ENCODE peak calls at places on chromosomes 1 and 21, in six cellular contexts. One of them, this sample, is unnamed.

GRCh38 chr1:115337276-115337632 is 795 bp downstream of the NGF start:
- DNase-seq in hepatocyte: no peak
- DNase-seq in neuronal stem cell: peak; percentile 12
- DNase-seq in choroid plexus epithelial cell: no peak
- DNase-seq in kidney epithelial cell: no peak
- DNase-seq in PC-9: no peak
- DNase-seq in this sample: no peak

GRCh38 chr1:18060331-18060730 is 47.3 kb upstream of the IGSF21 start:
- DNase-seq in hepatocyte: no peak
- DNase-seq in neuronal stem cell: no peak
- DNase-seq in choroid plexus epithelial cell: no peak
- DNase-seq in kidney epithelial cell: no peak
- DNase-seq in PC-9: no peak
- DNase-seq in this sample: no peak

GRCh38 chr1:156523801-156524480 is 23.4 kb upstream of the MEF2D start:
- DNase-seq in hepatocyte: no peak
- DNase-seq in neuronal stem cell: no peak
- DNase-seq in choroid plexus epithelial cell: no peak
- DNase-seq in kidney epithelial cell: no peak
- DNase-seq in PC-9: no peak
- DNase-seq in this sample: no peak

GRCh38 chr1:4626560-4627319 is 27.7 kb upstream of the AJAP1 start:
- DNase-seq in hepatocyte: no peak
- DNase-seq in neuronal stem cell: no peak
- DNase-seq in choroid plexus epithelial cell: no peak
- DNase-seq in kidney epithelial cell: no peak
- DNase-seq in PC-9: no peak
- DNase-seq in this sample: peak; percentile 8

GRCh38 chr1:17790383-17791054 is 35.4 kb downstream of the ACTL8 start:
- DNase-seq in hepatocyte: peak; percentile 26
- DNase-seq in neuronal stem cell: no peak
- DNase-seq in choroid plexus epithelial cell: no peak
- DNase-seq in kidney epithelial cell: no peak
- DNase-seq in PC-9: no peak
- DNase-seq in this sample: no peak

GRCh38 chr1:66276229-66276628 is 257.7 kb upstream of the SGIP1 start:
- DNase-seq in hepatocyte: no peak
- DNase-seq in neuronal stem cell: no peak
- DNase-seq in choroid plexus epithelial cell: no peak
- DNase-seq in kidney epithelial cell: no peak
- DNase-seq in PC-9: no peak
- DNase-seq in this sample: no peak

GRCh38 chr1:168509204-168509603 is 34.6 kb downstream of the XCL2 start:
- DNase-seq in hepatocyte: no peak
- DNase-seq in neuronal stem cell: no peak
- DNase-seq in choroid plexus epithelial cell: no peak
- DNase-seq in kidney epithelial cell: no peak
- DNase-seq in PC-9: no peak
- DNase-seq in this sample: no peak

GRCh38 chr1:62716397-62716796 is 28.2 kb upstream of the DOCK7 start:
- DNase-seq in hepatocyte: no peak
- DNase-seq in neuronal stem cell: no peak
- DNase-seq in choroid plexus epithelial cell: no peak
- DNase-seq in kidney epithelial cell: no peak
- DNase-seq in PC-9: no peak
- DNase-seq in this sample: no peak

GRCh38 chr1:172002725-172003345 is 161.5 kb downstream of the DNM3 start:
- DNase-seq in hepatocyte: peak; percentile 70
- DNase-seq in neuronal stem cell: peak; percentile 17
- DNase-seq in choroid plexus epithelial cell: peak; percentile 84
- DNase-seq in kidney epithelial cell: no peak
- DNase-seq in PC-9: peak; percentile 38
- DNase-seq in this sample: no peak

GRCh38 chr1:215845224-215845902 is 278.3 kb downstream of the KCTD3 start:
- DNase-seq in hepatocyte: peak; percentile 10
- DNase-seq in neuronal stem cell: no peak
- DNase-seq in choroid plexus epithelial cell: peak; percentile 71
- DNase-seq in kidney epithelial cell: peak; percentile 58
- DNase-seq in PC-9: peak; percentile 43
- DNase-seq in this sample: no peak

GRCh38 chr1:179953974-179954493 is 576 bp upstream of the CEP350 start:
- DNase-seq in hepatocyte: peak; percentile 55
- DNase-seq in neuronal stem cell: no peak
- DNase-seq in choroid plexus epithelial cell: peak; percentile 63
- DNase-seq in kidney epithelial cell: no peak
- DNase-seq in PC-9: no peak
- DNase-seq in this sample: no peak

GRCh38 chr1:15803380-15803779 is 4.1 kb downstream of the UQCRHL start:
- DNase-seq in hepatocyte: peak; percentile 48
- DNase-seq in neuronal stem cell: no peak
- DNase-seq in choroid plexus epithelial cell: peak; percentile 63
- DNase-seq in kidney epithelial cell: no peak
- DNase-seq in PC-9: no peak
- DNase-seq in this sample: no peak

GRCh38 chr1:15802234-15802965 is 5.0 kb downstream of the UQCRHL start:
- DNase-seq in hepatocyte: no peak
- DNase-seq in neuronal stem cell: no peak
- DNase-seq in choroid plexus epithelial cell: peak; percentile 8
- DNase-seq in kidney epithelial cell: no peak
- DNase-seq in PC-9: no peak
- DNase-seq in this sample: no peak

GRCh38 chr1:15799004-15799867 is 8.2 kb downstream of the UQCRHL start:
- DNase-seq in hepatocyte: peak; percentile 87
- DNase-seq in neuronal stem cell: no peak
- DNase-seq in choroid plexus epithelial cell: peak; percentile 98
- DNase-seq in kidney epithelial cell: peak; percentile 95
- DNase-seq in PC-9: peak; percentile 95
- DNase-seq in this sample: no peak

GRCh38 chr1:15797614-15798390 is 9.6 kb downstream of the UQCRHL start:
- DNase-seq in hepatocyte: no peak
- DNase-seq in neuronal stem cell: no peak
- DNase-seq in choroid plexus epithelial cell: no peak
- DNase-seq in kidney epithelial cell: no peak
- DNase-seq in PC-9: no peak
- DNase-seq in this sample: no peak

DNA sequence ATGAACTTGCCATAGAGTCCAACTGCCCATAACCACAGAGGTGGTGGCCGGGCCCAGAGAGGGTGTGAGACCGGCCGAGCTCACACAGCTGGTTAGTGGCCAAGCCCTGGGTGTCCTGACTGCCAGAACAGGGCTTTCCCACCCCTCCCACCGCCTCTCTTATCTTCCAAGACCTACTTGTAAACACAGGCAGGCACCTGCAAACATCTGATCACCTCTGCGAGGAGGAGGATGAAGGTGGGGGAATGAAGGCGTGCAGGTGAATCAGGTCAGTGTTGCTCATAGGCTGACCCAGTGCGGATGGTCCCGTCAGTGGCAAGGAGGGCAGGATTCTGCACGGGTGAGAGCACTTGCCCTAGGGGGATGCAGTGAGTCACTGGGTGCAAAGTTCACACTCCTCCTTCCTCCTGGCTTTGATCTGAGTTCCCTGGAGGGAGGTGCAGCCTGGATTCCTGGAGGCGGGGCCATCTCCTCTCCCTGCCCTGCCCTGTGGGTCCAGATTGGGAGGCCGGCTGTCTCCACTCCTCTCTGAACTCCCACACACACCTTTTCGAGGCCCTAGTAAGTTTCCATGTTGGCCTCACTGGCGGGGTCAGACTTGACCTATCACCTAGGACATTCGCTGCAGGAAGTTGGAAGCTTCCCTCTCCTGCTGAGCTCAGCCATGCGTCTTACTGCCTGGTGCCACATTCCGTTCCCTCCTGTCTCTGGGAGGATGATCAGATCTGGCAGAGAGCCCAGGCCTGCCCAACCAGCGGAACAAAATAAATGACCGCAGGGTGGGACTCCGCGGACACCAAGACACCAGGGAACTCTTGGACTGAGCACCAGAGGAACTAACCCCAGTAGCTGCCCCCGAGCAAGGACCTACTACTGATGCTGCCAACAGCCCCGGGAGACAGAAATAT is 7.3 kb downstream of the UQCRHL start:
- DNase-seq in hepatocyte: peak; percentile 91
- DNase-seq in neuronal stem cell: no peak
- DNase-seq in choroid plexus epithelial cell: peak; percentile 40
- DNase-seq in kidney epithelial cell: peak; percentile 78
- DNase-seq in PC-9: peak; percentile 97
- DNase-seq in this sample: no peak
- H3K4me3 ChIP-seq in hepatocyte: no peak overlapping the region
- H3K4me3 ChIP-seq in neuronal stem cell: no peak overlapping the region
- H3K4me3 ChIP-seq in choroid plexus epithelial cell: no peak overlapping the region
- H3K4me3 ChIP-seq in kidney epithelial cell: no peak overlapping the region
- H3K4me3 ChIP-seq in PC-9: peak overlapping the region; percentile 54
- H3K4me3 ChIP-seq in this sample: no peak overlapping the region

DNA sequence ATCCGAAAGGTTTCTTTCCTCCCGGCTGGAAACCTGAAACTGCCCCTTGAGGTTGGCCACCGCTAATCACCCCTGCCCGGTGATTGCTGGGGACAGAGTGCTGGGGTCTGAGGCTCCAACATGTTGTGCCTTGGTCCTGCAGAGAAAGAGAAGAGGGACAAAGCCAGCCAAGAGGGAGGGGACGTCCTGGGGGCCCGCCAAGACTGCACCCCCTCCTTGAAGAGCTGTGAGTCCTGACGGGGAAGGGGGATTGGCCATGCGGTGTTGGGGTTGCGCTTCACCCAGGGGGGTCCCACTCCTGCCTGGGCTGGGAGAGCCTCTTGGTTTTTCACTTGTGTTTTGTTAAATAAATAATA is 19.5 kb downstream of the LDLRAP1 start:
- DNase-seq in hepatocyte: no peak
- DNase-seq in neuronal stem cell: no peak
- DNase-seq in choroid plexus epithelial cell: no peak
- DNase-seq in kidney epithelial cell: no peak
- DNase-seq in PC-9: no peak
- DNase-seq in this sample: no peak
- H3K4me3 ChIP-seq in hepatocyte: no peak overlapping the region
- H3K4me3 ChIP-seq in neuronal stem cell: no peak overlapping the region
- H3K4me3 ChIP-seq in choroid plexus epithelial cell: no peak overlapping the region
- H3K4me3 ChIP-seq in kidney epithelial cell: no peak overlapping the region
- H3K4me3 ChIP-seq in PC-9: no peak overlapping the region
- H3K4me3 ChIP-seq in this sample: no peak overlapping the region

DNA sequence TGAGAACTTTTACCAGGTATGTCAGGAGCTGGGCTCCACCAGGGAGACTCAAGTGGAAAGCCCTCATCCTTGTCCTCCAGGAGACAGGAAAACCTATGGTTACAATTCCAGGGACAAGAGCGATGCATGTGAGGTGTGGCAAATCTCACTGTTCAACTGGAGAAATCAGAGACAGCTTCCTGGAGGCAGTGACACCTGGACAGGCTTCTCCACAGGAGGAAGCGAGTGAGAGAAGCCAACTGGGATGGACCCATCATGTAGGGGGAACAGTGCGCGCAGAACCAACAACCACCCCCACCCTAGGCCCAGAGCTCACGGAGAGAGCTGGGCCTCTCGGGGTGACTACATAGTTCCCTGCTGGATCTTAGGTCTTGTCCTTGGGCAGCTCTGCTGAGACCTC is 5.6 kb upstream of the SLX9 start:
- DNase-seq in hepatocyte: no peak
- DNase-seq in neuronal stem cell: no peak
- DNase-seq in choroid plexus epithelial cell: no peak
- DNase-seq in kidney epithelial cell: no peak
- DNase-seq in PC-9: no peak
- DNase-seq in this sample: no peak
- H3K4me3 ChIP-seq in hepatocyte: no peak overlapping the region
- H3K4me3 ChIP-seq in neuronal stem cell: no peak overlapping the region
- H3K4me3 ChIP-seq in choroid plexus epithelial cell: no peak overlapping the region
- H3K4me3 ChIP-seq in kidney epithelial cell: no peak overlapping the region
- H3K4me3 ChIP-seq in PC-9: no peak overlapping the region
- H3K4me3 ChIP-seq in this sample: no peak overlapping the region

GRCh38 chr1:72284084-72284397 is 1.7 kb upstream of the NEGR1 start:
- DNase-seq in hepatocyte: no peak
- DNase-seq in neuronal stem cell: no peak
- DNase-seq in choroid plexus epithelial cell: no peak
- DNase-seq in kidney epithelial cell: no peak
- DNase-seq in PC-9: no peak
- DNase-seq in this sample: no peak
- H3K4me3 ChIP-seq in hepatocyte: peak overlapping the region; percentile 87
- H3K4me3 ChIP-seq in neuronal stem cell: peak overlapping the region; percentile 84
- H3K4me3 ChIP-seq in choroid plexus epithelial cell: peak overlapping the region; percentile 72
- H3K4me3 ChIP-seq in kidney epithelial cell: peak overlapping the region; percentile 76
- H3K4me3 ChIP-seq in PC-9: peak overlapping the region; percentile 93
- H3K4me3 ChIP-seq in this sample: peak overlapping the region; percentile 81

GRCh38 chr21:22554690-22555316 is 1556.6 kb downstream of the NCAM2 start:
- DNase-seq in hepatocyte: no peak
- DNase-seq in neuronal stem cell: no peak
- DNase-seq in choroid plexus epithelial cell: no peak
- DNase-seq in kidney epithelial cell: no peak
- DNase-seq in PC-9: no peak
- DNase-seq in this sample: no peak

GRCh38 chr21:22556829-22557228 is 1558.6 kb downstream of the NCAM2 start:
- DNase-seq in hepatocyte: no peak
- DNase-seq in neuronal stem cell: no peak
- DNase-seq in choroid plexus epithelial cell: no peak
- DNase-seq in kidney epithelial cell: no peak
- DNase-seq in PC-9: no peak
- DNase-seq in this sample: no peak

DNA sequence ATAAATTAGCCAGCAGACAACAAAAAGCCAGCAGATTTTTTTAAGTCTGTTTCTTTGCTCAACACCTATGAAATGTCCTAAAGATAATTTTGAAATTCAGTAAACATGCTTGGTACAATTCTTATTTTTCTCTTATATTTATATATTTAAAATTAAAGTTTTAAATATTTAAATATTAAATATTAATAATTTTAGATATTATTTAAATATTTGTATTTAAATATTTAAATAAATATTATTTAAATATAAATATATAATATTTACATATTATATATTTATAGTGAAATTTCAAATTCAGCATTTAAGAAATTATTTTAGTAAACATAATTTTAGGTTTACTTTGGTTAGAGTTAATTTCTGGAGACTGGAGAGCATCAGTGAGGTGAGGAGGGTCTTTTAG is 1554.2 kb downstream of the NCAM2 start:
- DNase-seq in hepatocyte: no peak
- DNase-seq in neuronal stem cell: no peak
- DNase-seq in choroid plexus epithelial cell: no peak
- DNase-seq in kidney epithelial cell: no peak
- DNase-seq in PC-9: no peak
- DNase-seq in this sample: no peak
- H3K4me3 ChIP-seq in hepatocyte: no peak overlapping the region
- H3K4me3 ChIP-seq in neuronal stem cell: no peak overlapping the region
- H3K4me3 ChIP-seq in choroid plexus epithelial cell: no peak overlapping the region
- H3K4me3 ChIP-seq in kidney epithelial cell: no peak overlapping the region
- H3K4me3 ChIP-seq in PC-9: no peak overlapping the region
- H3K4me3 ChIP-seq in this sample: no peak overlapping the region

DNA sequence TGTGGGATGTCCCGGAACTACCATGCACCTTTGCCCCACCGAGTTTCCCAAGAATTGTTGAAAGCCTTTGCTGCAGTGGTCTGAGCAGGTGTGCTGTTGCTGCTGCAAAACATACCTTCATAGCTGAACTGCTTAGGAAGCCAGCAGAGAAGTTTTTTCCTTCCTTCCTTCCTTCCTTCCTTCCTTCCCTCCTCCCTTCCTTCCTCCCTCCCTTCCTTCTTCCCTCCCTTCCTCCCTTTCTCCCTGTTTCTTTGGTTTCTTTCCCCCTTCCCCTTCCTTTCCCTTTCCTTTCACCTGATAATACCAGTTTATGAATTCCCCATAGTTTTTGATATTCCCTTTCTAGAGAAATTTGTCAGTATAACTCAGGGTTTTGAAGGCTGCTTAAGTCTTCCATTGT is 10.8 kb upstream of the SH3D21 start:
- DNase-seq in hepatocyte: no peak
- DNase-seq in neuronal stem cell: no peak
- DNase-seq in choroid plexus epithelial cell: no peak
- DNase-seq in kidney epithelial cell: no peak
- DNase-seq in PC-9: no peak
- DNase-seq in this sample: no peak
- H3K4me3 ChIP-seq in hepatocyte: no peak overlapping the region
- H3K4me3 ChIP-seq in neuronal stem cell: no peak overlapping the region
- H3K4me3 ChIP-seq in choroid plexus epithelial cell: no peak overlapping the region
- H3K4me3 ChIP-seq in kidney epithelial cell: no peak overlapping the region
- H3K4me3 ChIP-seq in PC-9: no peak overlapping the region
- H3K4me3 ChIP-seq in this sample: no peak overlapping the region

GRCh38 chr1:92362970-92363369 is 64.1 kb downstream of the RPAP2 start:
- DNase-seq in hepatocyte: no peak
- DNase-seq in neuronal stem cell: no peak
- DNase-seq in choroid plexus epithelial cell: no peak
- DNase-seq in kidney epithelial cell: no peak
- DNase-seq in PC-9: no peak
- DNase-seq in this sample: no peak
- H3K4me3 ChIP-seq in hepatocyte: no peak overlapping the region
- H3K4me3 ChIP-seq in neuronal stem cell: no peak overlapping the region
- H3K4me3 ChIP-seq in choroid plexus epithelial cell: no peak overlapping the region
- H3K4me3 ChIP-seq in kidney epithelial cell: no peak overlapping the region
- H3K4me3 ChIP-seq in PC-9: no peak overlapping the region
- H3K4me3 ChIP-seq in this sample: no peak overlapping the region

This sample was measured in dorsolateral prefrontal cortex.